ENCODE peak calls at places on chromosome 20, in six cellular contexts. K, L, G, U, R and X are unnamed samples.

GRCh38 chr20:9392892-9393857 is 121.2 kb upstream of the LAMP5 start:
- DNase-seq in K (no peak), L (peak; percentile 79), G (peak; percentile 54), U (peak; percentile 82), R (peak; percentile 34), X (peak; percentile 79)

GRCh38 chr20:58524814-58525213 is 9.6 kb upstream of the APCDD1L start:
- DNase-seq in R (no peak), L (no peak), U (peak; percentile 60), K (no peak), G (peak; percentile 71), X (no peak)

GRCh38 chr20:59185809-59186208 is 22.2 kb downstream of the ZNF831 start:
- DNase-seq in L (no peak), R (no peak), U (no peak), G (no peak), K (no peak), X (peak; percentile 27)

GRCh38 chr20:63915471-63915870 is 20.5 kb downstream of the DNAJC5 start:
- DNase-seq in U (no peak), L (no peak), R (peak; percentile 76), K (no peak), G (no peak), X (no peak)

GRCh38 chr20:64254571-64255360 is 782 bp upstream of the PCMTD2 start:
- DNase-seq in K (no peak), U (no peak), L (no peak), R (peak; percentile 46), G (no peak), X (no peak)

GRCh38 chr20:6583134-6583738 is 184.2 kb upstream of the BMP2 start:
- DNase-seq in K (no peak), R (peak; percentile 32), G (peak; percentile 11), L (peak; percentile 62), U (peak; percentile 83), X (peak; percentile 22)

GRCh38 chr20:1469306-1469905 is 2.8 kb upstream of the NSFL1C start:
- DNase-seq in L (no peak), G (no peak), R (no peak), U (no peak), K (no peak), X (no peak)

GRCh38 chr20:7770046-7770445 is 170.2 kb downstream of the HAO1 start:
- DNase-seq in L (no peak), R (no peak), U (no peak), G (no peak), K (no peak), X (no peak)

GRCh38 chr20:40508821-40509220 is 180.2 kb downstream of the MAFB start:
- DNase-seq in G (no peak), L (no peak), U (no peak), R (no peak), K (no peak), X (no peak)

GRCh38 chr20:2387180-2387577 is 6.5 kb downstream of the TGM6 start:
- DNase-seq in R (no peak), L (peak; percentile 79), G (peak; percentile 72), U (peak; percentile 10), K (peak; percentile 19), X (peak; percentile 82)

GRCh38 chr20:10250902-10251301 is 32.3 kb downstream of the SNAP25 start:
- DNase-seq in R (no peak), K (no peak), U (no peak), G (no peak), L (no peak), X (no peak)